ENCODE peak calls at places on chromosomes 7 and 10, in eight cellular contexts. Z is ovary; L is psoas muscle; U is SJCRH30; O is CD8-positive, alpha-beta memory T cell; Q is hepatocyte; H is mammary epithelial cell; J is sigmoid colon. K is an unnamed sample.

GRCh38 chr7:23474098-23474828 is 4.0 kb upstream of the IGF2BP3 start:
- DNase-seq in Z (peak; percentile 47), L (peak; percentile 82), U (peak; percentile 99), O (no peak), Q (peak; percentile 98), H (peak; percentile 91), J (peak; percentile 81), K (peak; percentile 98)

GRCh38 chr10:12348341-12348869 is 942 bp upstream of the CAMK1D start:
- DNase-seq in Z (no peak), L (no peak), U (no peak), O (no peak), Q (no peak), H (no peak), J (peak; percentile 65), K (no peak)

GRCh38 chr7:17070117-17070750 is 188.5 kb upstream of the AGR3 start:
- DNase-seq in Z (no peak), L (no peak), U (no peak), O (no peak), Q (no peak), H (no peak), J (no peak), K (no peak)

GRCh38 chr10:126207313-126207771 is 180.9 kb downstream of the ADAM12 start:
- DNase-seq in Z (no peak), L (no peak), U (no peak), O (no peak), Q (no peak), H (no peak), J (no peak), K (no peak)

GRCh38 chr7:33108931-33109757 is at the start of gene RP9:
- DNase-seq in Z (peak; percentile 83), L (peak; percentile 84), U (peak; percentile 85), O (peak; percentile 70), Q (peak; percentile 91), H (peak; percentile 60), J (peak; percentile 77), K (peak; percentile 89)

GRCh38 chr10:89207801-89208551 is 859 bp upstream of the CH25H start:
- DNase-seq in Z (peak; percentile 66), L (peak; percentile 68), U (no peak), O (no peak), Q (peak; percentile 26), H (no peak), J (peak; percentile 78), K (peak; percentile 23)

GRCh38 chr7:47882635-47883034 is 65.6 kb downstream of the PKD1L1 start:
- DNase-seq in Z (no peak), L (no peak), U (no peak), O (no peak), Q (no peak), H (no peak), J (no peak), K (no peak)

GRCh38 chr7:14233026-14233897 is 243.8 kb upstream of the ETV1 start:
- DNase-seq in Z (no peak), L (no peak), U (no peak), O (no peak), Q (peak; percentile 30), H (no peak), J (no peak), K (no peak)

GRCh38 chr10:101294109-101294508 is 59.9 kb upstream of the BTRC start:
- DNase-seq in Z (no peak), L (no peak), U (no peak), O (no peak), Q (no peak), H (no peak), J (no peak), K (no peak)

GRCh38 chr7:131627589-131628212 is 71.3 kb upstream of the PODXL start:
- DNase-seq in Z (no peak), L (no peak), U (peak; percentile 79), O (no peak), Q (no peak), H (no peak), J (no peak), K (no peak)

GRCh38 chr7:137360087-137360679 is 16.6 kb upstream of the PTN start:
- DNase-seq in Z (no peak), L (no peak), U (no peak), O (no peak), Q (no peak), H (no peak), J (no peak), K (no peak)
- H3K9me3 ChIP-seq in Z (no peaks in the 10 kb centered on the region), L (no peaks in the 10 kb centered on the region), U (peaks cover 2% of the 10 kb centered on the region), O (no peaks in the 10 kb centered on the region), Q (no peaks in the 10 kb centered on the region), H (no peaks in the 10 kb centered on the region), J (no peaks in the 10 kb centered on the region), K (peaks cover 12% of the 10 kb centered on the region)

DNA sequence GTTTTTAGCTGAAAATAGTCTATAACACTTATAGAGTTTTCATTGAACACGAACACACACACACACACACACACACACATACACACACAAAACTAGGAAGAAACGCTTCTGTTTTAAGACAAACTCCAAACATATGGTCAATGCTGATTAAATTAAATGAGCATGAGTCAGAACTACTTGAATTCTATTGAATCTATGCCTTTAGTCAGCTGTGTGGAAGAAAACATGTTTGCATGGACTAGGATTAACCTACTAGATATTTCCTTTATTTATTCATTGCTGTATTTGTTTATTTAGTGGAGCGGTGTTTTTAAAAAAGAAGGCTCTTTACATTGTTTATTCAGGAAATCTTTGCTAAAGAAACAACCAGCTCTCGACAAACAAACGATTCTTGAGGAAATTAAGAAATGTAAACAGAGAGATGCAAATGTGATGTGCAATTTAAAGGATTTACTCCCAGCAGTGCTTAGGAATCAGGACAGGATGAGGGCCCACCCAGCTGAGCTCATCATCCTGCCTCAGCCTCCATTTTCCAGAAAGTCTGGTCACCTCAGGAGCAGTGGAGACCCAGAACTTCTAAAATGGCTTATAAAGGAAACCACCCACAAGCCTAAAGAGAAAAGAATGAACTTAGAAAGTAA is 83.2 kb downstream of the PDE1C start:
- DNase-seq in Z (no peak), L (no peak), U (no peak), O (no peak), Q (no peak), H (no peak), J (no peak), K (no peak)
- H3K27ac ChIP-seq in Z (no peak overlapping the region), L (no peak overlapping the region), U (no peak overlapping the region), O (no peak overlapping the region), Q (no peak overlapping the region), H (no peak overlapping the region), J (no peak overlapping the region), K (no peak overlapping the region)

GRCh38 chr7:155523168-155523675 is 23.1 kb downstream of the CNPY1 start:
- DNase-seq in Z (no peak), L (no peak), U (no peak), O (no peak), Q (no peak), H (no peak), J (no peak), K (no peak)

GRCh38 chr7:155526225-155526624 is 20.1 kb downstream of the CNPY1 start:
- DNase-seq in Z (no peak), L (no peak), U (no peak), O (no peak), Q (no peak), H (no peak), J (no peak), K (no peak)

GRCh38 chr7:155521743-155522398 is 24.5 kb downstream of the CNPY1 start:
- DNase-seq in Z (no peak), L (no peak), U (no peak), O (no peak), Q (no peak), H (no peak), J (no peak), K (no peak)

GRCh38 chr7:155521007-155521742 is 25.2 kb downstream of the CNPY1 start:
- DNase-seq in Z (no peak), L (no peak), U (no peak), O (no peak), Q (no peak), H (no peak), J (no peak), K (no peak)

GRCh38 chr7:155524018-155524556 is 22.3 kb downstream of the CNPY1 start:
- DNase-seq in Z (no peak), L (no peak), U (no peak), O (no peak), Q (no peak), H (no peak), J (no peak), K (peak; percentile 42)
- H3K27me3 ChIP-seq in Z (no peaks in the 10 kb centered on the region), L (no peaks in the 10 kb centered on the region), U (peaks cover 9% of the 10 kb centered on the region), O (no peaks in the 10 kb centered on the region), Q (peaks cover 64% of the 10 kb centered on the region), H (peaks cover 5% of the 10 kb centered on the region), J (no peaks in the 10 kb centered on the region), K (no peaks in the 10 kb centered on the region)

DNA sequence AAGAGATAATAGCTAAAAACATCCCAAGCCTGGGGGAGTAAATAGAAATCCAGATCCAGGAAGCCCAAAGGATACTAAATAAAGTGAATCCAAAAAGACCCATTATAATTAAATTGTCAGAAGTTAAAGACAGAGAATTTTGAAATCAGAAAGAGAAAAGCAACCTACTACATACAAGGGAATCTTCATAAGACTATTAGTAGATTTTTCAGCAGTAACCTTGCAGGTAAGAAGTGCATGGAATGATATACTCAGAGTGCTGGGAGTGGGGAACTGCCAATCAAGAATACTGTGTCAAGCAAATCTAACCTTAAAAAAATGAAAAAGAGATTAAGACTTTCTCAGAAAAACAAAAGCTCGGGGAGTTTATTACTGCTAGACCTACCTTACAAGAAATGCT is 13.2 kb upstream of the GIMAP1 start:
- DNase-seq in Z (no peak), L (no peak), U (no peak), O (no peak), Q (no peak), H (no peak), J (no peak), K (no peak)
- H3K9me3 ChIP-seq in Z (peaks cover 4% of the 10 kb centered on the region), L (peaks cover 31% of the 10 kb centered on the region), U (peaks cover 16% of the 10 kb centered on the region), O (peaks cover 38% of the 10 kb centered on the region), Q (peaks cover 8% of the 10 kb centered on the region), H (no peaks in the 10 kb centered on the region), J (peaks cover 18% of the 10 kb centered on the region), K (peaks cover 19% of the 10 kb centered on the region)

K was measured in WERI-Rb-1.